ENCODE peak calls at places on chromosomes 7 and 10, in seven cellular contexts. S is choroid plexus epithelial cell, G is NCI-H2081, E is GM23338, K is NCI-H1105, V is heart right ventricle, I is aorta. N is an unnamed sample.
A peak's percentile ranks its signal among the peaks of the same experiment; 100 is the strongest.

GRCh38 chr7:140876519-140877248 is 48.0 kb downstream of the BRAF start:
- DNase-seq in S (peak; percentile 83), G (no peak), E (no peak), K (no peak), V (no peak), I (no peak), N (no peak)

GRCh38 chr10:94314913-94315545 is 47.7 kb downstream of the NOC3L start:
- DNase-seq in S (peak; percentile 80), G (no peak), E (peak; percentile 32), K (no peak), V (no peak), I (no peak), N (no peak)

GRCh38 chr10:101161494-101162299 is 30.6 kb downstream of the TLX1 start:
- DNase-seq in S (peak; percentile 85), G (peak; percentile 31), E (peak; percentile 95), K (peak; percentile 36), V (peak; percentile 73), I (peak; percentile 70), N (peak; percentile 44)

GRCh38 chr7:44309271-44310091 is 15.9 kb downstream of the CAMK2B start:
- DNase-seq in S (peak; percentile 59), G (no peak), E (peak; percentile 84), K (no peak), V (no peak), I (peak; percentile 80), N (peak; percentile 46)

GRCh38 chr7:5424689-5425506 is 1.3 kb upstream of the TNRC18 start:
- DNase-seq in S (peak; percentile 52), G (peak; percentile 50), E (peak; percentile 46), K (no peak), V (peak; percentile 80), I (peak; percentile 80), N (peak; percentile 50)

GRCh38 chr7:132256721-132257212 is 319.5 kb downstream of the PLXNA4 start:
- DNase-seq in S (no peak), G (no peak), E (no peak), K (no peak), V (no peak), I (no peak), N (no peak)

GRCh38 chr7:116698930-116699722 is 27.1 kb downstream of the MET start:
- DNase-seq in S (no peak), G (peak; percentile 95), E (no peak), K (peak; percentile 82), V (no peak), I (no peak), N (no peak)

GRCh38 chr7:22403344-22403743 is 46.4 kb upstream of the RAPGEF5 start:
- DNase-seq in S (no peak), G (no peak), E (no peak), K (no peak), V (no peak), I (no peak), N (no peak)

GRCh38 chr7:39353615-39354376 is 212.4 kb upstream of the YAE1 start:
- DNase-seq in S (peak; percentile 69), G (peak; percentile 82), E (peak; percentile 77), K (peak; percentile 84), V (peak; percentile 13), I (peak; percentile 53), N (peak; percentile 38)

GRCh38 chr10:79022565-79023488 is 45.9 kb upstream of the ZMIZ1 start:
- DNase-seq in S (peak; percentile 76), G (no peak), E (peak; percentile 82), K (no peak), V (peak; percentile 70), I (peak; percentile 47), N (peak; percentile 55)

GRCh38 chr7:120985130-120985758 is 3.3 kb upstream of the CPED1 start:
- DNase-seq in S (no peak), G (no peak), E (no peak), K (no peak), V (no peak), I (no peak), N (no peak)

GRCh38 chr10:5434017-5434753 is 21.8 kb downstream of the NET1 start:
- DNase-seq in S (peak; percentile 87), G (peak; percentile 13), E (peak; percentile 79), K (no peak), V (no peak), I (no peak), N (no peak)

GRCh38 chr7:128826916-128827247 is 3.3 kb upstream of the FLNC start:
- DNase-seq in S (no peak), G (no peak), E (no peak), K (no peak), V (no peak), I (no peak), N (no peak)

GRCh38 chr7:151648429-151648828 is 128.7 kb upstream of the RHEB start:
- DNase-seq in S (no peak), G (no peak), E (no peak), K (no peak), V (no peak), I (no peak), N (no peak)

GRCh38 chr10:60238408-60239100 is 151.1 kb downstream of the ANK3 start:
- DNase-seq in S (peak; percentile 81), G (no peak), E (peak; percentile 74), K (no peak), V (peak; percentile 22), I (peak; percentile 40), N (no peak)

GRCh38 chr7:44539669-44540516 is 1.2 kb downstream of the NPC1L1 start:
- DNase-seq in S (no peak), G (no peak), E (no peak), K (no peak), V (no peak), I (no peak), N (peak; percentile 41)

N was measured in pancreas.